ENCODE peak calls at places on chromosomes 12 and 14, in four cellular contexts. E, P, I and J are unnamed samples.

GRCh38 chr12:20220339-20220738 is 148.0 kb upstream of the PDE3A start:
- DNase-seq in P (peak), I (no peak), E (no peak), J (peak)

GRCh38 chr12:132152921-132153321 is 8.7 kb downstream of the NOC4L start:
- DNase-seq in P (no peak), I (no peak), E (no peak), J (no peak)

GRCh38 chr14:104106471-104106991 is 21.0 kb downstream of the ASPG start:
- DNase-seq in I (no peak), E (no peak), P (no peak), J (peak)

GRCh38 chr14:100804138-100804537 is 21.8 kb upstream of the MEG3 start:
- DNase-seq in I (no peak), E (no peak), P (no peak), J (no peak)

GRCh38 chr12:27709932-27710591 is 570 bp upstream of the MRPS35 start:
- DNase-seq in P (peak), E (no peak), I (no peak), J (no peak)

GRCh38 chr12:89278169-89278568 is 74.1 kb downstream of the DUSP6 start:
- DNase-seq in I (no peak), E (no peak), P (no peak), J (no peak)

GRCh38 chr12:47905313-47905730 is 528 bp upstream of the VDR start:
- DNase-seq in I (peak), E (no peak), P (no peak), J (peak)

GRCh38 chr14:50347521-50347920 is 35.4 kb downstream of the DMAC2L start:
- DNase-seq in I (no peak), P (peak), E (no peak), J (no peak)

GRCh38 chr12:52087961-52088820 is 8.7 kb downstream of the SMIM41 start:
- DNase-seq in P (no peak), I (no peak), E (no peak), J (peak)

GRCh38 chr12:32126720-32127119 is 20.1 kb downstream of the BICD1 start:
- DNase-seq in P (peak), E (no peak), I (no peak), J (no peak)

GRCh38 chr12:123335490-123335889 is 29.2 kb downstream of the SBNO1 start:
- DNase-seq in E (no peak), I (no peak), P (no peak), J (no peak)

GRCh38 chr12:27549801-27550652 is 26.0 kb downstream of the PPFIBP1 start:
- DNase-seq in E (no peak), I (no peak), P (peak), J (no peak)

GRCh38 chr14:27236601-27237000 is 638.8 kb upstream of the NOVA1 start:
- DNase-seq in E (no peak), P (no peak), I (no peak), J (no peak)

GRCh38 chr14:99174920-99175319 is 97.1 kb downstream of the BCL11B start:
- DNase-seq in E (no peak), I (no peak), P (no peak), J (no peak)

GRCh38 chr12:108289342-108290131 is 49.6 kb downstream of the CMKLR1 start:
- DNase-seq in I (no peak), P (peak), E (no peak), J (no peak)

GRCh38 chr12:90456248-90456647 is 498.7 kb downstream of the CCER1 start:
- DNase-seq in E (no peak), P (no peak), I (no peak), J (no peak)

GRCh38 chr12:67647251-67647546 is 1.3 kb upstream of the DYRK2 start:
- DNase-seq in I (no peak), E (no peak), P (no peak), J (no peak)

GRCh38 chr12:91801048-91801447 is 344.6 kb downstream of the BTG1 start:
- DNase-seq in E (no peak), P (no peak), I (no peak), J (no peak)

GRCh38 chr12:121050725-121051124 is 11.7 kb upstream of the OASL start:
- DNase-seq in E (no peak), P (no peak), I (no peak), J (no peak)

GRCh38 chr14:76329951-76330350 is 46.0 kb upstream of the ESRRB start:
- DNase-seq in P (no peak), I (no peak), E (no peak), J (no peak)

GRCh38 chr12:62194616-62195015 is 65.6 kb upstream of the USP15 start:
- DNase-seq in I (no peak), P (peak), E (no peak), J (no peak)

GRCh38 chr14:68695326-68695768 is 97.5 kb downstream of the ZFP36L1 start:
- DNase-seq in E (no peak), I (no peak), P (peak), J (no peak)

GRCh38 chr14:65222434-65222833 is 120.1 kb upstream of the MAX start:
- DNase-seq in E (no peak), P (peak), I (peak), J (peak)

GRCh38 chr12:132239796-132240668 is 89.4 kb downstream of the GALNT9 start:
- DNase-seq in E (no peak), P (no peak), I (no peak), J (no peak)

GRCh38 chr14:78701246-78701645 is 531.1 kb downstream of the NRXN3 start:
- DNase-seq in I (no peak), E (no peak), P (no peak), J (no peak)

GRCh38 chr12:124396544-124397398 is 101.9 kb downstream of the RFLNA start:
- DNase-seq in P (no peak), E (no peak), I (no peak), J (no peak)

GRCh38 chr14:37591311-37591940 is 3.6 kb downstream of the FOXA1 start:
- DNase-seq in I (no peak), E (no peak), P (no peak), J (no peak)

GRCh38 chr14:30291216-30291615 is 267.7 kb upstream of the G2E3 start:
- DNase-seq in P (peak), E (no peak), I (no peak), J (no peak)